ENCODE peak calls at places on chromosomes 3 and 15, in six cellular contexts. V is IMR-90, P is PC-3, C is pancreas, K is tibial nerve, H is breast epithelium. J is an unnamed sample.

GRCh38 chr3:58573638-58574037 is 3.6 kb downstream of the FAM107A start:
- DNase-seq in V (no peak), P (no peak), C (no peak), K (no peak), H (no peak), J (no peak)

GRCh38 chr3:70824785-70825184 is 512.3 kb upstream of the MDFIC2 start:
- DNase-seq in V (peak; percentile 79), P (peak; percentile 93), C (peak; percentile 20), K (no peak), H (no peak), J (no peak)

GRCh38 chr3:73365756-73366397 is 258.9 kb downstream of the PDZRN3 start:
- DNase-seq in V (peak; percentile 71), P (no peak), C (peak; percentile 35), K (peak; percentile 54), H (no peak), J (peak; percentile 65)

GRCh38 chr15:45228931-45229330 is 23.1 kb upstream of the SLC28A2 start:
- DNase-seq in V (no peak), P (no peak), C (no peak), K (no peak), H (no peak), J (no peak)

GRCh38 chr3:75329713-75330112 is 334.4 kb upstream of the FRG2C start:
- DNase-seq in V (no peak), P (no peak), C (peak; percentile 63), K (no peak), H (no peak), J (no peak)

GRCh38 chr3:111823341-111823830 is 35.7 kb upstream of the PHLDB2 start:
- DNase-seq in V (no peak), P (no peak), C (no peak), K (no peak), H (no peak), J (no peak)

GRCh38 chr3:54173371-54173770 is 51.0 kb downstream of the CACNA2D3 start:
- DNase-seq in V (no peak), P (no peak), C (no peak), K (no peak), H (no peak), J (no peak)

GRCh38 chr3:10783360-10784346 is 32.4 kb upstream of the SLC6A11 start:
- DNase-seq in V (peak; percentile 22), P (peak; percentile 78), C (no peak), K (peak; percentile 9), H (no peak), J (no peak)

GRCh38 chr3:159989973-159990846 is 1.6 kb downstream of the IL12A start:
- DNase-seq in V (no peak), P (no peak), C (no peak), K (no peak), H (no peak), J (no peak)

GRCh38 chr15:98257290-98257689 is 296.8 kb downstream of the ARRDC4 start:
- DNase-seq in V (no peak), P (no peak), C (no peak), K (no peak), H (no peak), J (no peak)

GRCh38 chr15:39783244-39783820 is 691 bp upstream of the FSIP1 start:
- DNase-seq in V (peak; percentile 25), P (no peak), C (no peak), K (no peak), H (no peak), J (no peak)

GRCh38 chr3:144433006-144433405 is 461.4 kb downstream of the DIPK2A start:
- DNase-seq in V (no peak), P (peak; percentile 59), C (no peak), K (no peak), H (no peak), J (no peak)

GRCh38 chr3:144629413-144629812 is 657.8 kb downstream of the DIPK2A start:
- DNase-seq in V (no peak), P (no peak), C (no peak), K (no peak), H (no peak), J (no peak)

GRCh38 chr3:161273589-161274218 is 52.6 kb downstream of the NMD3 start:
- DNase-seq in V (peak; percentile 52), P (peak; percentile 81), C (no peak), K (peak; percentile 61), H (no peak), J (no peak)

GRCh38 chr3:50714953-50715352 is 40.2 kb downstream of the DOCK3 start:
- DNase-seq in V (no peak), P (no peak), C (no peak), K (peak; percentile 5), H (no peak), J (no peak)

GRCh38 chr3:146189519-146190173 is 28.7 kb upstream of the PLOD2 start:
- DNase-seq in V (peak; percentile 64), P (peak; percentile 90), C (peak; percentile 10), K (no peak), H (no peak), J (no peak)

GRCh38 chr15:69298697-69299441 is at the start of gene PAQR5:
- DNase-seq in V (no peak), P (peak; percentile 60), C (peak; percentile 58), K (no peak), H (no peak), J (peak; percentile 40)

GRCh38 chr3:1468145-1468544 is 375.3 kb downstream of the CNTN6 start:
- DNase-seq in V (no peak), P (no peak), C (no peak), K (no peak), H (no peak), J (no peak)

GRCh38 chr3:59605944-59606534 is 556.2 kb upstream of the CFAP20DC start:
- DNase-seq in V (no peak), P (no peak), C (no peak), K (no peak), H (no peak), J (no peak)

GRCh38 chr3:45870099-45870498 is 16.2 kb upstream of the CCR9 start:
- DNase-seq in V (no peak), P (no peak), C (no peak), K (no peak), H (no peak), J (no peak)

GRCh38 chr3:179729981-179730380 is 77.1 kb downstream of the USP13 start:
- DNase-seq in V (no peak), P (no peak), C (no peak), K (no peak), H (no peak), J (no peak)
- H3K36me3 ChIP-seq in V (peaks cover 7% of the 10 kb centered on the region), P (peaks cover 6% of the 10 kb centered on the region), C (no peaks in the 10 kb centered on the region), K (no peaks in the 10 kb centered on the region), H (no peaks in the 10 kb centered on the region), J (no peaks in the 10 kb centered on the region)

GRCh38 chr3:23648326-23648964 is 157.3 kb upstream of the UBE2E1 start:
- DNase-seq in V (peak; percentile 58), P (peak; percentile 32), C (no peak), K (no peak), H (no peak), J (no peak)
- TF ChIP-seq CTCF in V (peak; percentile 31), P (peak; percentile 44), C (no peak), K (no peak), H (no peak), J (no peak)

GRCh38 chr15:90064931-90065681 is 37.2 kb downstream of the IDH2 start:
- DNase-seq in V (no peak), P (no peak), C (peak; percentile 35), K (peak; percentile 25), H (no peak), J (peak; percentile 78)
- H3K27ac ChIP-seq in V (no peak overlapping the region), P (no peak overlapping the region), C (peak overlapping the region; percentile 84), K (peak overlapping the region; percentile 67), H (peak overlapping the region; percentile 89), J (peak overlapping the region; percentile 27)

GRCh38 chr15:63556246-63556645 is 40.9 kb upstream of the FBXL22 start:
- DNase-seq in V (no peak), P (no peak), C (no peak), K (no peak), H (no peak), J (no peak)

GRCh38 chr15:63555520-63555919 is 41.7 kb upstream of the FBXL22 start:
- DNase-seq in V (no peak), P (no peak), C (no peak), K (no peak), H (no peak), J (no peak)

GRCh38 chr15:63560741-63561448 is 36.3 kb upstream of the FBXL22 start:
- DNase-seq in V (peak; percentile 27), P (no peak), C (no peak), K (no peak), H (no peak), J (no peak)

GRCh38 chr15:63556736-63557135 is 40.5 kb upstream of the FBXL22 start:
- DNase-seq in V (no peak), P (no peak), C (no peak), K (no peak), H (no peak), J (no peak)

GRCh38 chr15:63559753-63560152 is 37.4 kb upstream of the FBXL22 start:
- DNase-seq in V (no peak), P (no peak), C (no peak), K (no peak), H (no peak), J (no peak)
- H3K36me3 ChIP-seq in V (peaks cover 28% of the 10 kb centered on the region), P (peaks cover 16% of the 10 kb centered on the region), C (no peaks in the 10 kb centered on the region), K (peaks cover 9% of the 10 kb centered on the region), H (no peaks in the 10 kb centered on the region), J (no peaks in the 10 kb centered on the region)

GRCh38 chr3:12285003-12285555 is 3.8 kb upstream of the PPARG start:
- DNase-seq in V (no peak), P (no peak), C (no peak), K (no peak), H (no peak), J (no peak)

GRCh38 chr3:12275974-12276373 is 12.9 kb upstream of the PPARG start:
- DNase-seq in V (no peak), P (no peak), C (no peak), K (no peak), H (no peak), J (no peak)

GRCh38 chr3:12284591-12284990 is 4.3 kb upstream of the PPARG start:
- DNase-seq in V (no peak), P (no peak), C (no peak), K (no peak), H (no peak), J (no peak)

GRCh38 chr3:12279591-12280326 is 9.1 kb upstream of the PPARG start:
- DNase-seq in V (no peak), P (no peak), C (no peak), K (no peak), H (no peak), J (no peak)

DNA sequence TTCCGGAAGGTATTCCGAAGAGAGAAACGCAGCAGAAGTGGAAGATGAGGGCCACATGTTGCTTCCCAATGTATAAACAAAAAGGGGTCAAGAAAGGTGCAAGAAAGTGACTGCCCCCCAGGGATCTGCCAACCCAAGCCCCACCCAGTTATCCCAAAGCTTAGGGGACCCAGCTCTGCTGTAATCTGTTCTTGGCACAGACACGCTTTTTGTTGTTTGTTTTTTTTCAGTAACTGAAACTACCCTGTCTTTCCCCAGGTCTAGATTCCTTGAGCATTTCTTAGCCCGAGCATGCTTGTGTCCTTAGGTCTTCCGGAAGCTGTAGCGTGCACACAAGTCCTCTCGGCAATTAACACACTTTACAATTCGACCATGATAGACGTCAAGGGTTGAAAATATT is 8.5 kb upstream of the PPARG start:
- DNase-seq in V (no peak), P (no peak), C (no peak), K (no peak), H (no peak), J (no peak)
- TF ChIP-seq CTCF in V (no peak), P (no peak), C (no peak), K (no peak), H (no peak), J (no peak)